ENCODE peak calls at places on chromosomes 6 and 20, in four cellular contexts. L is left colon, V is HL-60, G is NB4. A is an unnamed sample.

GRCh38 chr6:13527669-13528051 is 40.3 kb upstream of the GFOD1 start:
- DNase-seq in G (no peak), V (no peak), L (no peak), A (no peak)

GRCh38 chr20:36237477-36237876 is 1.2 kb downstream of the AAR2 start:
- DNase-seq in V (no peak), L (no peak), G (no peak), A (no peak)

GRCh38 chr6:105985098-105985815 is 100.9 kb upstream of the PRDM1 start:
- DNase-seq in G (no peak), L (peak; percentile 70), V (no peak), A (no peak)

GRCh38 chr6:6519028-6519427 is 69.5 kb upstream of the LY86 start:
- DNase-seq in L (no peak), V (no peak), G (no peak), A (no peak)

GRCh38 chr6:127515234-127515793 is 3.8 kb downstream of the MTCL3 start:
- DNase-seq in G (no peak), V (no peak), L (no peak), A (no peak)

GRCh38 chr20:59576216-59576953 is 28.0 kb upstream of the PHACTR3 start:
- DNase-seq in V (no peak), L (no peak), G (no peak), A (no peak)

GRCh38 chr6:64672651-64673050 is 1034.4 kb downstream of the EYS start:
- DNase-seq in L (no peak), G (no peak), V (no peak), A (no peak)

GRCh38 chr6:11317885-11318771 is 85.7 kb upstream of the NEDD9 start:
- DNase-seq in G (peak; percentile 91), L (peak; percentile 83), V (peak; percentile 60), A (no peak)

GRCh38 chr20:39291301-39291700 is 329.2 kb downstream of the DHX35 start:
- DNase-seq in V (no peak), G (no peak), L (no peak), A (no peak)

GRCh38 chr20:24934101-24934661 is 14.9 kb upstream of the CST7 start:
- DNase-seq in G (no peak), V (no peak), L (no peak), A (no peak)

GRCh38 chr6:4253604-4254211 is 118.3 kb upstream of the ECI2 start:
- DNase-seq in G (no peak), V (no peak), L (no peak), A (peak; percentile 47)

GRCh38 chr6:90197854-90198496 is 98.7 kb downstream of the BACH2 start:
- DNase-seq in L (no peak), V (peak; percentile 55), G (peak; percentile 53), A (peak; percentile 56)

GRCh38 chr20:47527004-47527800 is 25.5 kb downstream of the NCOA3 start:
- DNase-seq in L (no peak), G (no peak), V (no peak), A (no peak)

A was measured in OCI-M1.